ENCODE peak calls at places on chromosome 5, in six cellular contexts. C, Q, Y, U, M and A are unnamed samples.
A peak's percentile ranks its signal among the peaks of the same experiment; 100 is the strongest.

GRCh38 chr5:57817924-57818323 is 335.3 kb upstream of the ACTBL2 start:
- DNase-seq in C (no peak), Y (no peak), M (no peak), Q (no peak), U (no peak), A (no peak)

GRCh38 chr5:54329731-54330709 is 19.6 kb upstream of the ARL15 start:
- DNase-seq in Y (no peak), M (peak; percentile 98), Q (no peak), U (no peak), C (no peak), A (no peak)

GRCh38 chr5:9059920-9060691 is 485.8 kb downstream of the SEMA5A start:
- DNase-seq in C (peak; percentile 41), U (no peak), Q (no peak), M (peak; percentile 93), Y (no peak), A (no peak)

GRCh38 chr5:87195104-87195581 is 72.5 kb upstream of the RASA1 start:
- DNase-seq in Y (no peak), U (no peak), M (peak; percentile 82), Q (no peak), C (no peak), A (no peak)

GRCh38 chr5:138233280-138233679 is 20.2 kb upstream of the CDC23 start:
- DNase-seq in Y (no peak), Q (no peak), C (no peak), U (no peak), M (no peak), A (no peak)

GRCh38 chr5:89083791-89084190 is 200.8 kb upstream of the MEF2C start:
- DNase-seq in M (peak; percentile 13), Y (no peak), C (no peak), U (no peak), Q (no peak), A (no peak)

GRCh38 chr5:151200913-151201445 is 22.9 kb downstream of the CCDC69 start:
- DNase-seq in U (peak; percentile 17), C (no peak), Y (no peak), M (no peak), Q (no peak), A (peak; percentile 19)

GRCh38 chr5:159156839-159157238 is 52.5 kb downstream of the RNF145 start:
- DNase-seq in Q (no peak), U (no peak), C (peak; percentile 40), M (peak; percentile 88), Y (peak; percentile 42), A (no peak)

GRCh38 chr5:68771221-68771620 is 322.6 kb upstream of the SLC30A5 start:
- DNase-seq in U (no peak), Y (no peak), C (no peak), Q (no peak), M (no peak), A (no peak)

GRCh38 chr5:134095887-134096589 is 18.4 kb upstream of the TCF7 start:
- DNase-seq in M (peak; percentile 83), Q (no peak), U (no peak), C (no peak), Y (no peak), A (no peak)

GRCh38 chr5:65032250-65032649 is 263.5 kb downstream of the CWC27 start:
- DNase-seq in C (no peak), U (no peak), Q (no peak), Y (no peak), M (peak; percentile 99), A (no peak)

GRCh38 chr5:144352318-144352717 is 181.6 kb downstream of the KCTD16 start:
- DNase-seq in U (no peak), C (no peak), Y (no peak), Q (no peak), M (no peak), A (no peak)

GRCh38 chr5:82591021-82591515 is 312.9 kb upstream of the RPS23 start:
- DNase-seq in M (no peak), U (no peak), Y (no peak), Q (no peak), C (no peak), A (no peak)

GRCh38 chr5:173802670-173803165 is 85.4 kb upstream of the CPEB4 start:
- DNase-seq in Y (no peak), C (no peak), Q (no peak), U (no peak), M (peak; percentile 31), A (no peak)

GRCh38 chr5:73218552-73219171 is 45.7 kb downstream of the TMEM174 start:
- DNase-seq in M (peak; percentile 70), Q (no peak), U (no peak), C (no peak), Y (no peak), A (no peak)

GRCh38 chr5:264346-264745 is 7.1 kb upstream of the PDCD6 start:
- DNase-seq in Y (no peak), U (no peak), Q (no peak), C (no peak), M (no peak), A (no peak)

GRCh38 chr5:171451421-171451820 is 32.0 kb downstream of the FGF18 start:
- DNase-seq in C (no peak), M (no peak), U (no peak), Y (no peak), Q (no peak), A (no peak)

GRCh38 chr5:179241175-179241574 is 104.1 kb downstream of the ADAMTS2 start:
- DNase-seq in Y (no peak), U (no peak), Q (peak; percentile 6), M (peak; percentile 28), C (no peak), A (no peak)

GRCh38 chr5:125478599-125478998 is 732.2 kb upstream of the ZNF608 start:
- DNase-seq in M (no peak), U (no peak), Q (no peak), Y (no peak), C (no peak), A (no peak)

GRCh38 chr5:85109616-85110015 is 724.9 kb upstream of the EDIL3 start:
- DNase-seq in U (no peak), M (no peak), C (no peak), Y (no peak), Q (no peak), A (no peak)

GRCh38 chr5:92704590-92704989 is 876.4 kb downstream of the NR2F1-AS1 start:
- DNase-seq in Q (no peak), Y (no peak), C (no peak), U (no peak), M (no peak), A (no peak)

GRCh38 chr5:179793470-179794139 is at the start of gene LTC4S:
- DNase-seq in Q (no peak), U (no peak), Y (peak; percentile 67), C (peak; percentile 87), M (peak; percentile 80), A (no peak)